ENCODE peak calls at places on chromosomes 1 and 21, in eight cellular contexts. W, A, Y, T, S, F, C and G are unnamed samples.
A peak's percentile ranks its signal among the peaks of the same experiment; 100 is the strongest.

GRCh38 chr1:162276493-162276892 is 100.2 kb downstream of the SPATA46 start:
- DNase-seq in T (no peak), Y (no peak), A (no peak), S (no peak), C (no peak), W (no peak), F (peak; percentile 56), G (no peak)

GRCh38 chr1:41503507-41504125 is 19.1 kb upstream of the EDN2 start:
- DNase-seq in C (no peak), F (no peak), T (no peak), Y (no peak), W (no peak), A (no peak), S (no peak), G (no peak)

GRCh38 chr1:53625766-53626520 is 113.0 kb downstream of the GLIS1 start:
- DNase-seq in W (no peak), C (no peak), F (no peak), T (no peak), A (no peak), S (no peak), Y (no peak), G (no peak)

GRCh38 chr1:167229719-167230385 is 9.2 kb downstream of the POU2F1 start:
- DNase-seq in T (no peak), Y (no peak), C (no peak), A (no peak), F (no peak), W (no peak), S (no peak), G (no peak)

GRCh38 chr1:246567258-246568235 is 1.3 kb downstream of the CNST start:
- DNase-seq in W (no peak), T (no peak), Y (peak; percentile 44), F (no peak), A (no peak), S (no peak), C (no peak), G (no peak)

GRCh38 chr1:183577897-183578470 is 12.3 kb downstream of the NCF2 start:
- DNase-seq in Y (no peak), C (no peak), T (no peak), A (no peak), F (no peak), W (no peak), S (no peak), G (no peak)

GRCh38 chr1:107076846-107077245 is 20.4 kb downstream of the PRMT6 start:
- DNase-seq in C (no peak), S (no peak), T (no peak), F (no peak), A (no peak), W (no peak), Y (peak; percentile 10), G (no peak)

GRCh38 chr1:42358791-42359190 is 21.8 kb upstream of the RIMKLA start:
- DNase-seq in T (no peak), W (no peak), Y (no peak), C (no peak), S (no peak), A (no peak), F (no peak), G (no peak)

GRCh38 chr1:12516741-12517140 is 101.3 kb downstream of the DHRS3 start:
- DNase-seq in F (no peak), A (no peak), Y (no peak), C (no peak), W (no peak), S (no peak), T (no peak), G (no peak)

GRCh38 chr1:20009212-20009611 is 29.8 kb upstream of the PLA2G2A start:
- DNase-seq in C (no peak), W (no peak), Y (no peak), A (no peak), S (no peak), T (no peak), F (no peak), G (no peak)

GRCh38 chr21:31490471-31490870 is 146.4 kb upstream of the TIAM1 start:
- DNase-seq in A (no peak), W (no peak), F (no peak), Y (no peak), S (no peak), T (no peak), C (no peak), G (no peak)

GRCh38 chr1:200921571-200922110 is 26.9 kb downstream of the INAVA start:
- DNase-seq in T (no peak), Y (peak; percentile 61), A (no peak), F (no peak), C (no peak), S (no peak), W (no peak), G (no peak)

GRCh38 chr1:1619917-1620361 is 4.6 kb downstream of the MIB2 start:
- DNase-seq in A (no peak), W (no peak), C (no peak), Y (no peak), F (no peak), S (peak; percentile 45), T (peak; percentile 38), G (no peak)

GRCh38 chr1:170071378-170071777 is 3.1 kb downstream of the KIFAP3 start:
- DNase-seq in W (no peak), A (no peak), F (no peak), S (no peak), Y (no peak), T (no peak), C (no peak), G (no peak)